ENCODE peak calls at places on chromosomes 3 and 15, in eight cellular contexts. V, U, C, B, F, N, E and H are unnamed samples.

GRCh38 chr15:71707230-71708051 is 102.9 kb upstream of the NR2E3 start:
- DNase-seq in V (peak; percentile 62), E (no peak), N (no peak), U (no peak), C (no peak), F (no peak), B (no peak), H (peak; percentile 96)

GRCh38 chr15:98760112-98760826 is 111.9 kb downstream of the IGF1R start:
- DNase-seq in C (no peak), F (no peak), U (peak; percentile 83), N (no peak), V (no peak), B (no peak), E (no peak), H (no peak)

GRCh38 chr15:93307513-93307912 is 218.5 kb upstream of the RGMA start:
- DNase-seq in C (no peak), V (no peak), F (no peak), N (no peak), E (no peak), U (no peak), B (no peak), H (no peak)

GRCh38 chr3:68878322-68878721 is 54.0 kb downstream of the TAFA4 start:
- DNase-seq in U (no peak), V (no peak), E (peak; percentile 13), F (no peak), N (no peak), C (no peak), B (peak; percentile 17), H (peak; percentile 32)

GRCh38 chr15:92600902-92601301 is 54.7 kb downstream of the FAM174B start:
- DNase-seq in E (no peak), C (no peak), U (no peak), F (no peak), B (no peak), V (no peak), N (peak; percentile 84), H (no peak)

GRCh38 chr3:138875754-138876664 is 41.3 kb upstream of the PIK3CB start:
- DNase-seq in C (peak; percentile 83), B (no peak), E (no peak), U (no peak), V (no peak), F (peak; percentile 17), N (no peak), H (peak; percentile 47)

GRCh38 chr3:86986666-86987420 is 4.1 kb downstream of the VGLL3 start:
- DNase-seq in F (no peak), V (no peak), U (no peak), E (no peak), N (no peak), C (no peak), B (no peak), H (peak; percentile 51)

GRCh38 chr15:66038387-66039116 is 169.3 kb downstream of the RAB11A start:
- DNase-seq in E (no peak), C (no peak), F (no peak), B (no peak), N (no peak), V (no peak), U (no peak), H (no peak)

GRCh38 chr15:63487076-63487757 is 17.2 kb upstream of the USP3 start:
- DNase-seq in V (no peak), B (peak; percentile 77), C (peak; percentile 81), N (peak; percentile 78), U (peak; percentile 86), F (peak; percentile 90), E (peak; percentile 91), H (peak; percentile 80)

GRCh38 chr15:63350178-63350621 is 31.4 kb downstream of the CA12 start:
- DNase-seq in U (no peak), F (no peak), V (no peak), N (peak; percentile 29), E (no peak), C (no peak), B (no peak), H (no peak)

GRCh38 chr3:30073622-30074021 is 532.8 kb upstream of the TGFBR2 start:
- DNase-seq in V (no peak), E (no peak), U (no peak), B (no peak), C (no peak), F (no peak), N (no peak), H (peak; percentile 24)

GRCh38 chr3:119530418-119530817 is 29.0 kb downstream of the CD80 start:
- DNase-seq in N (no peak), U (no peak), E (no peak), C (no peak), F (no peak), B (no peak), V (no peak), H (no peak)

GRCh38 chr15:85024509-85025336 is 43.1 kb downstream of the PDE8A start:
- DNase-seq in B (peak; percentile 18), F (no peak), U (no peak), E (no peak), C (no peak), N (peak; percentile 67), V (no peak), H (peak; percentile 60)

GRCh38 chr3:128572644-128573105 is 77.9 kb downstream of the RPN1 start:
- DNase-seq in B (no peak), C (peak; percentile 20), E (peak; percentile 48), N (no peak), U (no peak), V (no peak), F (peak; percentile 38), H (no peak)

GRCh38 chr3:161914703-161915102 is 418.1 kb downstream of the OTOL1 start:
- DNase-seq in C (peak; percentile 36), E (peak; percentile 15), V (peak; percentile 9), N (peak; percentile 70), F (peak; percentile 10), B (peak; percentile 7), U (no peak), H (peak; percentile 85)

GRCh38 chr3:135965129-135965505 is 411 bp upstream of the PPP2R3A start:
- DNase-seq in F (no peak), C (no peak), E (no peak), N (no peak), U (no peak), B (no peak), V (no peak), H (no peak)

GRCh38 chr3:194812177-194812576 is 126.5 kb downstream of the FAM43A start:
- DNase-seq in C (no peak), U (no peak), E (no peak), V (no peak), N (no peak), F (no peak), B (no peak), H (no peak)

GRCh38 chr15:69609776-69610175 is 157.2 kb downstream of the RPLP1 start:
- DNase-seq in U (no peak), N (no peak), F (no peak), V (no peak), B (no peak), E (no peak), C (no peak), H (no peak)

GRCh38 chr15:76163429-76164020 is 103.7 kb downstream of the TMEM266 start:
- DNase-seq in F (no peak), E (no peak), N (no peak), C (no peak), U (no peak), V (peak; percentile 68), B (peak; percentile 84), H (peak; percentile 95)